ENCODE peak calls at places on chromosomes 5 and 9, in seven cellular contexts. A is H54, N is A549, T is spleen, U is tibial nerve, P is heart left ventricle, F is body of pancreas. G is an unnamed sample.

GRCh38 chr9:99040911-99041582 is 63.9 kb upstream of the TGFBR1 start:
- DNase-seq in U (no peak), A (peak), N (peak), P (no peak), T (no peak), F (no peak), G (no peak)

GRCh38 chr5:151897896-151898295 is 26.8 kb downstream of the GLRA1 start:
- DNase-seq in F (no peak), P (no peak), T (no peak), U (no peak), A (no peak), N (no peak), G (no peak)

GRCh38 chr5:74576941-74577456 is 63.5 kb downstream of the ENC1 start:
- DNase-seq in T (no peak), U (no peak), F (no peak), P (no peak), A (no peak), N (no peak), G (no peak)

GRCh38 chr5:34411470-34412346 is 244.4 kb upstream of the RAI14 start:
- DNase-seq in U (peak), T (no peak), N (no peak), A (no peak), F (no peak), P (no peak), G (no peak)

GRCh38 chr5:131457193-131457592 is 177.8 kb downstream of the RAPGEF6 start:
- DNase-seq in P (no peak), A (no peak), T (no peak), N (no peak), U (no peak), F (no peak), G (no peak)

GRCh38 chr5:36590513-36591286 is 15.7 kb upstream of the SLC1A3 start:
- DNase-seq in A (no peak), T (no peak), U (no peak), F (no peak), P (no peak), N (no peak), G (no peak)

GRCh38 chr5:32136342-32136741 is 37.8 kb downstream of the GOLPH3 start:
- DNase-seq in F (no peak), A (no peak), T (no peak), U (no peak), N (no peak), P (no peak), G (no peak)

GRCh38 chr9:35609001-35609819 is 4.1 kb downstream of the TESK1 start:
- DNase-seq in T (peak), F (no peak), A (no peak), P (no peak), N (no peak), U (no peak), G (no peak)

GRCh38 chr5:133030343-133031005 is 4.1 kb upstream of the ZCCHC10 start:
- DNase-seq in F (no peak), A (no peak), P (no peak), U (no peak), N (no peak), T (no peak), G (no peak)

GRCh38 chr5:140295414-140295813 is 7.5 kb downstream of the PFDN1 start:
- DNase-seq in F (peak), N (peak), U (no peak), P (no peak), A (peak), T (no peak), G (no peak)

GRCh38 chr5:111132731-111133435 is 40.7 kb downstream of the WDR36 start:
- DNase-seq in A (no peak), F (no peak), U (no peak), P (no peak), T (no peak), N (no peak), G (no peak)

GRCh38 chr5:175847503-175847902 is 23.9 kb upstream of the CPLX2 start:
- DNase-seq in N (peak), T (no peak), A (no peak), F (no peak), U (no peak), P (no peak), G (no peak)

GRCh38 chr5:78755822-78756429 is 107.4 kb upstream of the LHFPL2 start:
- DNase-seq in A (no peak), F (no peak), U (no peak), T (no peak), P (no peak), N (no peak), G (no peak)

GRCh38 chr9:95552814-95553546 is 36.2 kb upstream of the PTCH1 start:
- DNase-seq in A (no peak), U (peak), T (peak), N (no peak), F (peak), P (no peak), G (peak)

GRCh38 chr9:120855827-120856636 is 13.3 kb upstream of the PSMD5 start:
- DNase-seq in F (no peak), U (no peak), N (no peak), P (no peak), T (no peak), A (no peak), G (no peak)

GRCh38 chr9:135281151-135281550 is 193.7 kb downstream of the OLFM1 start:
- DNase-seq in U (no peak), A (no peak), T (no peak), F (no peak), N (no peak), P (no peak), G (no peak)

GRCh38 chr5:157455057-157455456 is 5.0 kb upstream of the NIPAL4 start:
- DNase-seq in P (no peak), T (no peak), N (no peak), A (no peak), U (no peak), F (no peak), G (no peak)

GRCh38 chr5:149325166-149325735 is 20.0 kb upstream of the GRPEL2 start:
- DNase-seq in T (no peak), N (no peak), A (no peak), F (no peak), U (no peak), P (no peak), G (no peak)

GRCh38 chr5:146440348-146440747 is 6.8 kb upstream of the TCERG1 start:
- DNase-seq in U (no peak), P (no peak), N (no peak), T (no peak), F (no peak), A (no peak), G (no peak)

GRCh38 chr9:27528278-27528885 is 1.2 kb downstream of the MOB3B start:
- DNase-seq in T (peak), N (no peak), U (peak), A (no peak), F (peak), P (peak), G (peak)

GRCh38 chr9:6907772-6908381 is 150.1 kb downstream of the KDM4C start:
- DNase-seq in A (no peak), U (no peak), T (no peak), F (no peak), N (peak), P (no peak), G (no peak)

GRCh38 chr5:135376961-135377621 is 21.9 kb downstream of the MACROH2A1 start:
- DNase-seq in N (no peak), P (no peak), T (peak), A (no peak), U (no peak), F (no peak), G (no peak)

GRCh38 chr5:135866044-135866443 is 29.6 kb downstream of the IL9 start:
- DNase-seq in A (no peak), F (no peak), U (no peak), T (no peak), P (no peak), N (no peak), G (no peak)

GRCh38 chr9:14372437-14373318 is 58.7 kb upstream of the NFIB start:
- DNase-seq in N (peak), A (no peak), T (no peak), P (no peak), U (no peak), F (peak), G (peak)

GRCh38 chr9:134502261-134503211 is 139.1 kb upstream of the COL5A1 start:
- DNase-seq in A (peak), U (no peak), N (peak), P (peak), T (peak), F (peak), G (peak)

GRCh38 chr9:69932901-69933300 is 110.7 kb upstream of the MAMDC2 start:
- DNase-seq in T (no peak), F (peak), N (peak), P (no peak), U (no peak), A (no peak), G (no peak)

GRCh38 chr9:79673614-79674013 is 101.8 kb downstream of the TLE4 start:
- DNase-seq in U (no peak), P (no peak), A (no peak), T (no peak), N (no peak), F (no peak), G (no peak)

GRCh38 chr9:1047605-1048235 is 2.4 kb upstream of the DMRT2 start:
- DNase-seq in U (no peak), F (peak), P (no peak), T (no peak), A (no peak), N (no peak), G (no peak)

GRCh38 chr9:131237931-131238401 is 38.3 kb downstream of the FAM78A start:
- DNase-seq in P (peak), A (no peak), N (no peak), U (peak), T (peak), F (peak), G (peak)
- TF ChIP-seq POLR2A in P (no peak), A (no peak), N (no peak), U (no peak), T (no peak), F (no peak), G (no peak)

DNA sequence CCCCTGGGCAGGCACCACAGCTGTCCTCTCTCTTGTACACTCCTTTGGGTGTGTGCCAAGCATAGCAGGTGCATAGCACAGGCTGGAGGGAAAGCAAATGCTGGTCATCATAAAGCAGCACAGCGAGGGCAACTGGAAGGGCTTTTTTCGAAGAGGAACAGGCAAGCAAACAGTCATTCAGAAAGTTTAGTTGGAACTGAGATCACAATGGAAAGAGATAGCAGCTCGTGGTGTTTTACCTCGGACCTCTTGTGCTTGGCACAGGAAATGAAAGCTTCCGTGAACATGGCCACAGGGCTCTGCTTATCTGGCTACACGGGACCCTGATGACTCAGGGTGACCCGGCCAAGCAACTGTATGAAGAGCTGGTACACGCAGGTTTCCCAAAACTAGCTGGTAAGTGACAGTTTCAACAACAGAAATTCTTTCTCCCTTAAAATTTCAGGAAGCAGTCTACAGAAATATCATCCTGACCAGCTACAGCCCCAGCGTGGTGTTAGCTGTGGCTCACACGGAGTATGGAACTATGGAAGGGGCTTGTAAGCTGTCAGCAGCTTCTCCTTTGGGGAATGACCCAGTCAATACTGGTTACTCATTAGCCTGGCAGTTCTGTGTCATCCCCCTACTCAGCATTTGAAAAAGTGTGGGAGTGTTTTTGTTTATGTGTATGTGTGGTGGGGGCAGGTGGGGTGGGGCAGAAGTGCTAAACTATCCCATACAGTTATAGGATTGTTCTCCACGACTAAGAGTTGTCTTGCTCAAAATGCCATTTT is 48.1 kb downstream of the POC5 start:
- DNase-seq in P (no peak), U (no peak), T (peak), A (peak), N (peak), F (peak), G (no peak)
- TF ChIP-seq POLR2A in P (no peak), U (no peak), T (no peak), A (no peak), N (no peak), F (no peak), G (no peak)

GRCh38 chr9:133149130-133150015 is 14.3 kb downstream of the GBGT1 start:
- DNase-seq in A (peak), P (peak), F (peak), N (peak), T (peak), U (peak), G (peak)
- TF ChIP-seq POLR2A in A (peak), P (no peak), F (peak), N (peak), T (no peak), U (peak), G (peak)

GRCh38 chr5:174723979-174724483 is 351 bp upstream of the MSX2 start:
- DNase-seq in U (no peak), A (no peak), F (peak), P (no peak), N (peak), T (no peak), G (no peak)

GRCh38 chr5:174723315-174723978 is 935 bp upstream of the MSX2 start:
- DNase-seq in A (no peak), F (no peak), P (no peak), N (no peak), T (no peak), U (no peak), G (no peak)

GRCh38 chr5:174725991-174726601 is 1.7 kb downstream of the MSX2 start:
- DNase-seq in A (no peak), N (no peak), T (no peak), F (no peak), P (no peak), U (no peak), G (no peak)

GRCh38 chr5:174725261-174725990 is 1.0 kb downstream of the MSX2 start:
- DNase-seq in F (no peak), A (no peak), N (no peak), U (no peak), P (no peak), T (no peak), G (no peak)

DNA sequence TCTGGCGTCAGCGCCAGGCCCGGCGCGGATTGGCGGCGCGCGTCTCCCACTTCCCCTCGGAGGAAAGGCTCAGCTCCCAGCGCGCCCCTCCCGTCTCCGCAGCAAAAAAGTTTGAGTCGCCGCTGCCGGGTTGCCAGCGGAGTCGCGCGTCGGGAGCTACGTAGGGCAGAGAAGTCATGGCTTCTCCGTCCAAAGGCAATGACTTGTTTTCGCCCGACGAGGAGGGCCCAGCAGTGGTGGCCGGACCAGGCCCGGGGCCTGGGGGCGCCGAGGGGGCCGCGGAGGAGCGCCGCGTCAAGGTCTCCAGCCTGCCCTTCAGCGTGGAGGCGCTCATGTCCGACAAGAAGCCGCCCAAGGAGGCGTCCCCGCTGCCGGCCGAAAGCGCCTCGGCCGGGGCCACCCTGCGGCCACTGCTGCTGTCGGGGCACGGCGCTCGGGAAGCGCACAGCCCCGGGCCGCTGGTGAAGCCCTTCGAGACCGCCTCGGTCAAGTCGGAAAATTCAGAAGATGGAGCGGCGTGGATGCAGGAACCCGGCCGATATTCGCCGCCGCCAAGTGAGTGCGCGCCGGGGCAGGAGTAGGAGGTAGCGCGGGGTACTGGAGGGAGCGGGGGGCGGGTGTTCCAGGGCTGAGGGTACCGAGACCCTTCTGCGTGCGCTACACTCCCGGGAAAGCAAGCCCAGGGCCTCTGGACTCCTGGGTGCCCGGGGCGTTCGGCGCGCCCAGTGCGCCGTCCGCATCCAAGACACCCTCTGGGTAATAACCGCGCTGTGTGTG is at the start of gene MSX2:
- DNase-seq in A (no peak), N (peak), U (peak), P (peak), T (peak), F (peak), G (peak)
- TF ChIP-seq POLR2A in A (no peak), N (peak), U (peak), P (peak), T (no peak), F (no peak), G (no peak)

GRCh38 chr9:16501726-16502125 is 368.7 kb downstream of the BNC2 start:
- DNase-seq in T (no peak), P (no peak), N (no peak), A (no peak), F (no peak), U (no peak), G (no peak)

GRCh38 chr9:16499866-16500265 is 370.6 kb downstream of the BNC2 start:
- DNase-seq in U (no peak), N (no peak), P (no peak), T (no peak), A (no peak), F (no peak), G (no peak)

GRCh38 chr9:16501098-16501663 is 369.3 kb downstream of the BNC2 start:
- DNase-seq in U (no peak), F (no peak), T (no peak), A (no peak), N (no peak), P (no peak), G (no peak)

GRCh38 chr9:16509946-16510504 is 360.4 kb downstream of the BNC2 start:
- DNase-seq in F (no peak), T (no peak), U (no peak), P (no peak), A (no peak), N (no peak), G (no peak)

GRCh38 chr9:16505159-16505558 is 365.3 kb downstream of the BNC2 start:
- DNase-seq in P (no peak), U (no peak), F (no peak), A (no peak), N (peak), T (no peak), G (no peak)
- TF ChIP-seq POLR2A in P (no peak), U (no peak), F (no peak), A (no peak), N (no peak), T (no peak), G (no peak)

GRCh38 chr9:38009990-38010389 is 59.0 kb downstream of the SHB start:
- DNase-seq in T (no peak), P (no peak), N (no peak), U (no peak), A (no peak), F (no peak), G (no peak)

GRCh38 chr9:38006163-38006562 is 62.9 kb downstream of the SHB start:
- DNase-seq in F (no peak), P (no peak), U (no peak), T (no peak), A (no peak), N (no peak), G (no peak)

GRCh38 chr9:38009035-38009501 is 60.0 kb downstream of the SHB start:
- DNase-seq in N (no peak), P (no peak), U (no peak), T (no peak), F (no peak), A (no peak), G (no peak)

GRCh38 chr9:38006981-38007380 is 62.0 kb downstream of the SHB start:
- DNase-seq in F (no peak), N (no peak), T (no peak), P (no peak), U (no peak), A (no peak), G (no peak)

GRCh38 chr9:38008168-38009034 is 60.6 kb downstream of the SHB start:
- DNase-seq in N (peak), A (peak), T (no peak), P (no peak), U (no peak), F (no peak), G (no peak)
- TF ChIP-seq POLR2A in N (no peak), A (no peak), T (no peak), P (no peak), U (no peak), F (no peak), G (no peak)

GRCh38 chr9:127837346-127837745 is 17.1 kb downstream of the ENG start:
- DNase-seq in T (no peak), N (no peak), A (no peak), U (no peak), F (no peak), P (no peak), G (no peak)

GRCh38 chr9:127833555-127833954 is 20.9 kb downstream of the ENG start:
- DNase-seq in T (no peak), P (no peak), U (no peak), A (no peak), F (no peak), N (no peak), G (no peak)

GRCh38 chr9:127835930-127836586 is 18.4 kb downstream of the ENG start:
- DNase-seq in T (no peak), U (peak), N (no peak), P (peak), F (no peak), A (no peak), G (peak)

GRCh38 chr9:127838375-127839078 is 15.9 kb downstream of the ENG start:
- DNase-seq in N (peak), P (peak), F (peak), T (peak), U (no peak), A (peak), G (peak)
- TF ChIP-seq POLR2A in N (no peak), P (no peak), F (no peak), T (no peak), U (no peak), A (peak), G (peak)

GRCh38 chr9:126842977-126843799 is 17.3 kb upstream of the ZBTB34 start:
- DNase-seq in U (no peak), P (no peak), A (no peak), T (no peak), N (no peak), F (peak), G (no peak)
- TF ChIP-seq POLR2A in U (no peak), P (no peak), A (no peak), T (no peak), N (no peak), F (no peak), G (no peak)

GRCh38 chr5:65721775-65722574 is at the start of the genes NLN and SGTB:
- DNase-seq in U (peak), A (peak), P (peak), N (peak), T (peak), F (peak), G (peak)
- TF ChIP-seq POLR2A in U (peak), A (peak), P (no peak), N (peak), T (no peak), F (peak), G (no peak)